ENCODE peak calls at places on chromosomes 4 and X, in nine cellular contexts. G is chondrocyte; I is lower leg skin; Y is astrocyte of the cerebellum; C is cardiac fibroblast; N is fibroblast of mammary gland; E is RWPE1; D is CD4-positive, alpha-beta T cell; S is GM12878. B is an unnamed sample.

GRCh38 chr4:67549123-67549522 is 3.8 kb upstream of the CENPC start:
- DNase-seq in C (peak), I (no peak), N (peak), S (no peak), G (no peak), D (no peak), E (peak), Y (no peak), B (no peak)

GRCh38 chr4:175453456-175453855 is 358.6 kb downstream of the GPM6A start:
- DNase-seq in N (peak), Y (no peak), E (no peak), I (no peak), D (no peak), S (no peak), G (no peak), C (peak), B (no peak)

GRCh38 chr4:31365006-31365690 is 645.0 kb downstream of the PCDH7 start:
- DNase-seq in D (no peak), I (no peak), Y (no peak), G (no peak), E (no peak), S (no peak), N (peak), C (no peak), B (no peak)

GRCh38 chr4:55405073-55405472 is 9.3 kb downstream of the TMEM165 start:
- DNase-seq in G (no peak), E (no peak), D (no peak), I (no peak), Y (no peak), S (no peak), N (no peak), C (no peak), B (no peak)

GRCh38 chr4:113788888-113789287 is 27.4 kb upstream of the CAMK2D start:
- DNase-seq in G (no peak), I (no peak), C (no peak), N (no peak), S (peak), D (no peak), E (no peak), Y (no peak), B (no peak)

GRCh38 chr4:6408263-6408662 is 64.2 kb downstream of the PPP2R2C start:
- DNase-seq in S (no peak), N (no peak), D (no peak), I (no peak), G (no peak), E (peak), Y (no peak), C (no peak), B (peak)

GRCh38 chr4:108001540-108001939 is 11.9 kb downstream of the HADH start:
- DNase-seq in G (no peak), N (peak), S (no peak), E (no peak), D (no peak), Y (no peak), C (no peak), I (no peak), B (no peak)

GRCh38 chrX:57651169-57651919 is 28.7 kb downstream of the NLRP2B start:
- DNase-seq in N (no peak), I (no peak), D (no peak), C (no peak), G (no peak), E (no peak), Y (no peak), S (no peak), B (no peak)

GRCh38 chr4:72255269-72255668 is 223.5 kb downstream of the NPFFR2 start:
- DNase-seq in G (peak), D (no peak), I (no peak), Y (no peak), S (no peak), E (no peak), N (no peak), C (no peak), B (no peak)

GRCh38 chr4:82604522-82604921 is 42.7 kb upstream of the TMEM150C start:
- DNase-seq in G (no peak), Y (no peak), I (no peak), C (no peak), D (no peak), N (no peak), S (no peak), E (no peak), B (no peak)

GRCh38 chr4:169254546-169254983 is 16.2 kb downstream of the SH3RF1 start:
- DNase-seq in Y (peak), G (no peak), C (peak), S (no peak), D (no peak), N (peak), E (no peak), I (no peak), B (peak)

GRCh38 chr4:88091378-88091777 is 67.1 kb downstream of the ABCG2 start:
- DNase-seq in C (no peak), I (no peak), E (no peak), S (no peak), Y (no peak), N (no peak), G (no peak), D (no peak), B (no peak)

GRCh38 chrX:151424505-151424904 is 27.5 kb downstream of the VMA21 start:
- DNase-seq in G (no peak), D (no peak), S (no peak), N (no peak), Y (no peak), E (no peak), I (no peak), C (no peak), B (no peak)

GRCh38 chr4:6425336-6425735 is 47.1 kb downstream of the PPP2R2C start:
- DNase-seq in G (peak), S (peak), E (no peak), Y (no peak), I (no peak), N (no peak), C (no peak), D (no peak), B (no peak)

GRCh38 chr4:91116861-91117260 is 989.7 kb downstream of the CCSER1 start:
- DNase-seq in E (peak), S (no peak), Y (peak), D (no peak), I (no peak), C (peak), G (no peak), N (peak), B (peak)

GRCh38 chr4:91064157-91064853 is 937.1 kb downstream of the CCSER1 start:
- DNase-seq in S (no peak), C (peak), G (no peak), N (no peak), E (no peak), D (no peak), I (no peak), Y (peak), B (peak)

GRCh38 chrX:102765794-102766193 is 45.3 kb downstream of the GPRASP3 start:
- DNase-seq in E (no peak), S (no peak), N (peak), I (peak), D (no peak), C (peak), G (no peak), Y (no peak), B (no peak)

GRCh38 chrX:94058728-94059382 is 384.8 kb downstream of the FAM133A start:
- DNase-seq in S (no peak), D (no peak), G (no peak), Y (no peak), E (peak), I (no peak), C (no peak), N (peak), B (no peak)

GRCh38 chr4:109571494-109571893 is 11.4 kb downstream of the MCUB start:
- DNase-seq in E (no peak), G (no peak), S (no peak), C (no peak), D (no peak), Y (no peak), I (no peak), N (peak), B (no peak)

GRCh38 chr4:8315343-8316250 is 46.0 kb downstream of the HTRA3 start:
- DNase-seq in N (peak), D (no peak), C (peak), S (no peak), G (peak), Y (peak), I (no peak), E (peak), B (peak)

GRCh38 chr4:15234585-15235126 is 193.2 kb upstream of the C1QTNF7 start:
- DNase-seq in I (no peak), D (no peak), Y (peak), G (no peak), C (peak), E (peak), S (no peak), N (peak), B (no peak)

GRCh38 chr4:55854132-55854531 is 684 bp downstream of the EXOC1 start:
- DNase-seq in S (no peak), E (peak), C (no peak), D (no peak), G (no peak), N (no peak), I (no peak), Y (no peak), B (no peak)

GRCh38 chr4:121138014-121138413 is 26.1 kb downstream of the TNIP3 start:
- DNase-seq in S (no peak), E (no peak), I (no peak), G (no peak), D (no peak), C (no peak), Y (no peak), N (no peak), B (no peak)

GRCh38 chrX:74449322-74449936 is 28.1 kb downstream of the SLC16A2 start:
- DNase-seq in G (no peak), D (peak), I (no peak), Y (peak), E (peak), N (no peak), S (no peak), C (no peak), B (peak)

GRCh38 chr4:82099863-82100579 is 273.8 kb downstream of the HNRNPD start:
- DNase-seq in G (no peak), C (no peak), D (no peak), S (no peak), I (no peak), E (no peak), N (peak), Y (peak), B (no peak)

GRCh38 chrX:82219129-82219528 is 1017.2 kb downstream of the SH3BGRL start:
- DNase-seq in D (no peak), G (no peak), S (no peak), C (no peak), I (no peak), E (no peak), Y (no peak), N (no peak), B (no peak)

GRCh38 chr4:121096629-121097028 is 24.3 kb upstream of the NDNF start:
- DNase-seq in I (no peak), Y (peak), S (no peak), N (peak), E (peak), C (peak), G (no peak), D (no peak), B (peak)

GRCh38 chr4:76897522-76898384 is at the start of gene SOWAHB:
- DNase-seq in C (no peak), I (no peak), Y (no peak), S (no peak), D (no peak), E (peak), G (peak), N (no peak), B (peak)

GRCh38 chr4:24472514-24473308 is 111.6 kb downstream of the DHX15 start:
- DNase-seq in S (no peak), E (peak), G (peak), Y (no peak), I (peak), N (peak), C (peak), D (peak), B (peak)
- TF ChIP-seq CTCF in S (peak), E (peak), G (peak), Y (peak), I (no peak), N (no peak), C (peak), D (no peak), B (peak)

DNA sequence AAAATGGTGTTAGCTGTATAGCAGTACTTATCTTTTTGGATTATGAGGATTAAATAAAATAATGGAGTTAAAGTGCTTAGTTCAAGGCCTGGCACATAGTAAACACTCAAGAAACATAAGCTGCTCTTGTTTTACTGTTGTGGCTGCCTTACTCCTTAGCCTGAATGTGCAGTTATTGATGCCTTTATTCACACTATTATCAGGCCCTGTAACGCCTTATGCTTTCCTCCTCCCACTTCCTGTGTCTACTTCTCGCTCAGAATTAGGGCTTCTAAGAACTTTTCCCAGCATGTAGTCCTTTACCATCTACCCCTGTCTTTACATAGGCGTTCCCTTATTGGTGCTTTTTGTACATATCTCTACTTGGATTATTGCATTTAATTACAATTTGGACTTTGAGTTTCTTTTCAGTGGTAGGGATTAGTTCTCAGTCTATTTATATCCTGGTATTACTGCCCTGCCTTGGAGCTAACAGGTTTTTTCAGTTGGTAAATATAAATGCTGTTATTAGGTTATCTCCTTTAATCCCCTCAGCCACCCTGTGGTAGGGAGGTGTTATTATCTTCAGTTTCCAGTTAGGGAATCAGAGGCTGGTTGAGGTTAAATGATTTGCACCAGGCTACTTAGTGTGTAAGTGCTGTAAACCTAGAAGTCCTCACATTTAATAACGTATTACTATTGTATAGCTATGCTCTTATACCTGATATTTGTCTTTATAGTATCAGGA is 83.9 kb downstream of the RBPJ start:
- DNase-seq in S (no peak), D (no peak), N (no peak), I (no peak), C (no peak), E (no peak), G (no peak), Y (no peak), B (no peak)
- TF ChIP-seq CTCF in S (no peak), D (no peak), N (peak), I (no peak), C (no peak), E (no peak), G (peak), Y (no peak), B (no peak)

GRCh38 chr4:104693601-104694201 is 199.0 kb upstream of the CXXC4 start:
- DNase-seq in E (peak), C (peak), N (peak), D (no peak), S (no peak), I (no peak), G (no peak), Y (no peak), B (peak)
- TF ChIP-seq CTCF in E (peak), C (peak), N (peak), D (no peak), S (peak), I (no peak), G (peak), Y (peak), B (peak)

GRCh38 chrX:128805236-128805635 is 718.1 kb downstream of the SMARCA1 start:
- DNase-seq in S (no peak), D (no peak), I (no peak), G (no peak), C (no peak), Y (no peak), E (no peak), N (no peak), B (no peak)

GRCh38 chrX:128804828-128805227 is 718.5 kb downstream of the SMARCA1 start:
- DNase-seq in I (no peak), C (no peak), S (no peak), Y (no peak), D (no peak), N (no peak), E (no peak), G (no peak), B (no peak)

DNA sequence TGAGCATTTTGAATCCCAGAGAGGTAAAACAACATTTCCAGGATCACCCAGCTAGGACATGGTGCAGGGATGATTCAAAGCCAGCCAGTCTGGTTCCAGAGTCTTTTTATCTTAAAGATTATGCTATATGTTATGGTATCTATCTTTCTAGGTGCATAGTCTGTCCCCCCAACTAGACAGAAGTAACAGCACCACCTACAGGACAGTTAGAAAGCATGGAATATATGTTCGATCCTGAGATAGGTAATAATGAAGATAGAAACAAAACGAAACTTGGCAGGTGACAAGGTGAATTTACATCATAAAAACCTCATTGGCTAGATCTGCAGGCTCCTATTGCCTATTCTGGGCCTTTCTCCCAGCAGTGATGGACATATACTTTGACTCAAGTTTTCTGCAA is 723.2 kb downstream of the SMARCA1 start:
- DNase-seq in G (no peak), D (no peak), C (no peak), I (no peak), E (no peak), S (no peak), N (no peak), Y (no peak), B (no peak)
- TF ChIP-seq CTCF in G (peak), D (no peak), C (no peak), I (no peak), E (no peak), S (peak), N (no peak), Y (no peak), B (no peak)